ENCODE peak calls at places on chromosomes 1 and 21, in seven cellular contexts. One of them, this sample, is unnamed.

GRCh38 chr1:186144505-186144904 is 230.5 kb downstream of the TPR start:
- DNase-seq in germinal center: no peak
- DNase-seq in neural crest cell: no peak
- DNase-seq in aorta: no peak
- DNase-seq in substantia nigra: no peak
- DNase-seq in glutamatergic neuron: no peak
- DNase-seq in OCI-LY7: no peak
- DNase-seq in this sample: no peak

GRCh38 chr1:26164036-26164927 is 4.5 kb downstream of the C1orf232 start:
- DNase-seq in germinal center: peak
- DNase-seq in neural crest cell: peak
- DNase-seq in aorta: peak
- DNase-seq in substantia nigra: peak
- DNase-seq in glutamatergic neuron: peak
- DNase-seq in OCI-LY7: peak
- DNase-seq in this sample: peak

GRCh38 chr1:51990478-51990965 is at the start of gene RAB3B:
- DNase-seq in germinal center: peak
- DNase-seq in neural crest cell: peak
- DNase-seq in aorta: peak
- DNase-seq in substantia nigra: no peak
- DNase-seq in glutamatergic neuron: peak
- DNase-seq in OCI-LY7: peak
- DNase-seq in this sample: peak

GRCh38 chr1:77866296-77866695 is 22.1 kb upstream of the NEXN start:
- DNase-seq in germinal center: no peak
- DNase-seq in neural crest cell: no peak
- DNase-seq in aorta: no peak
- DNase-seq in substantia nigra: no peak
- DNase-seq in glutamatergic neuron: no peak
- DNase-seq in OCI-LY7: no peak
- DNase-seq in this sample: no peak

GRCh38 chr1:23692308-23692871 is 784 bp downstream of the RPL11 start:
- DNase-seq in germinal center: no peak
- DNase-seq in neural crest cell: no peak
- DNase-seq in aorta: no peak
- DNase-seq in substantia nigra: no peak
- DNase-seq in glutamatergic neuron: no peak
- DNase-seq in OCI-LY7: peak
- DNase-seq in this sample: no peak

GRCh38 chr21:17976139-17976538 is 157.0 kb upstream of the C21orf91 start:
- DNase-seq in germinal center: no peak
- DNase-seq in neural crest cell: no peak
- DNase-seq in aorta: no peak
- DNase-seq in substantia nigra: no peak
- DNase-seq in glutamatergic neuron: no peak
- DNase-seq in OCI-LY7: no peak
- DNase-seq in this sample: no peak

GRCh38 chr1:90236493-90236892 is 241.6 kb downstream of the ZNF326 start:
- DNase-seq in germinal center: no peak
- DNase-seq in neural crest cell: no peak
- DNase-seq in aorta: no peak
- DNase-seq in substantia nigra: no peak
- DNase-seq in glutamatergic neuron: no peak
- DNase-seq in OCI-LY7: no peak
- DNase-seq in this sample: no peak

GRCh38 chr1:37483785-37484184 is 9.4 kb downstream of the ZC3H12A start:
- DNase-seq in germinal center: no peak
- DNase-seq in neural crest cell: no peak
- DNase-seq in aorta: no peak
- DNase-seq in substantia nigra: no peak
- DNase-seq in glutamatergic neuron: no peak
- DNase-seq in OCI-LY7: no peak
- DNase-seq in this sample: no peak

GRCh38 chr1:225368036-225368552 is 59.7 kb downstream of the LBR start:
- DNase-seq in germinal center: no peak
- DNase-seq in neural crest cell: no peak
- DNase-seq in aorta: no peak
- DNase-seq in substantia nigra: no peak
- DNase-seq in glutamatergic neuron: no peak
- DNase-seq in OCI-LY7: no peak
- DNase-seq in this sample: no peak

GRCh38 chr21:28675265-28676041 is 317.2 kb downstream of the LTN1 start:
- DNase-seq in germinal center: no peak
- DNase-seq in neural crest cell: no peak
- DNase-seq in aorta: no peak
- DNase-seq in substantia nigra: no peak
- DNase-seq in glutamatergic neuron: no peak
- DNase-seq in OCI-LY7: no peak
- DNase-seq in this sample: no peak

GRCh38 chr1:7560128-7560527 is 211.0 kb upstream of the VAMP3 start:
- DNase-seq in germinal center: no peak
- DNase-seq in neural crest cell: no peak
- DNase-seq in aorta: peak
- DNase-seq in substantia nigra: no peak
- DNase-seq in glutamatergic neuron: peak
- DNase-seq in OCI-LY7: no peak
- DNase-seq in this sample: no peak

GRCh38 chr1:150072959-150073358 is 5.4 kb downstream of the VPS45 start:
- DNase-seq in germinal center: peak
- DNase-seq in neural crest cell: no peak
- DNase-seq in aorta: no peak
- DNase-seq in substantia nigra: no peak
- DNase-seq in glutamatergic neuron: no peak
- DNase-seq in OCI-LY7: peak
- DNase-seq in this sample: no peak

GRCh38 chr1:39450956-39451601 is 40.4 kb upstream of the BMP8A start:
- DNase-seq in germinal center: no peak
- DNase-seq in neural crest cell: no peak
- DNase-seq in aorta: no peak
- DNase-seq in substantia nigra: no peak
- DNase-seq in glutamatergic neuron: no peak
- DNase-seq in OCI-LY7: no peak
- DNase-seq in this sample: no peak

GRCh38 chr1:3312894-3313578 is 141.4 kb upstream of the ARHGEF16 start:
- DNase-seq in germinal center: no peak
- DNase-seq in neural crest cell: peak
- DNase-seq in aorta: peak
- DNase-seq in substantia nigra: no peak
- DNase-seq in glutamatergic neuron: no peak
- DNase-seq in OCI-LY7: no peak
- DNase-seq in this sample: peak

This sample was measured in BE2C.